ENCODE peak calls at places on chromosomes 1 and 21, in nine cellular contexts. L is cardiac muscle cell; K is PC-3; W is DND-41; F is colonic mucosa; E is transverse colon; S is OCI-LY7; Q is tibial artery; P is CD8-positive, alpha-beta T cell. A is an unnamed sample. For H3K4me1, the result is how much of the 10 kb centered on the place peaks cover.

GRCh38 chr1:47351305-47351704 is 17.7 kb downstream of the CMPK1 start:
- DNase-seq in P (no peak), F (no peak), E (no peak), L (no peak), W (no peak), K (peak), Q (no peak), S (no peak), A (no peak)

GRCh38 chr1:156660752-156661112 is 16.5 kb downstream of the NES start:
- DNase-seq in E (no peak), P (no peak), K (no peak), F (no peak), Q (no peak), S (no peak), L (no peak), W (no peak), A (no peak)

GRCh38 chr1:203450541-203451149 is 25.0 kb upstream of the PRELP start:
- DNase-seq in Q (peak), K (no peak), W (no peak), P (no peak), S (peak), F (no peak), E (no peak), L (no peak), A (no peak)

GRCh38 chr1:83583351-83584014 is 415.4 kb downstream of the TTLL7 start:
- DNase-seq in Q (no peak), F (peak), P (no peak), S (no peak), L (no peak), E (peak), W (no peak), K (peak), A (peak)

GRCh38 chr1:8597455-8597854 is 220.0 kb downstream of the RERE start:
- DNase-seq in E (no peak), K (no peak), Q (no peak), W (no peak), P (no peak), F (no peak), S (no peak), L (peak), A (no peak)

GRCh38 chr1:29629814-29630516 is 393.6 kb downstream of the PTPRU start:
- DNase-seq in E (no peak), L (no peak), Q (no peak), K (no peak), S (no peak), W (no peak), P (no peak), F (peak), A (no peak)

GRCh38 chr1:88892146-88892877 is 945 bp upstream of the GTF2B start:
- DNase-seq in K (peak), Q (no peak), W (peak), E (no peak), F (no peak), P (no peak), S (peak), L (peak), A (peak)

GRCh38 chr1:196209983-196210382 is 398.3 kb downstream of the KCNT2 start:
- DNase-seq in P (no peak), L (peak), Q (no peak), W (no peak), S (no peak), F (no peak), E (no peak), K (no peak), A (no peak)

GRCh38 chr21:46234436-46234950 is 5.9 kb upstream of the LSS start:
- DNase-seq in F (no peak), L (no peak), W (no peak), Q (no peak), P (no peak), S (no peak), K (no peak), E (no peak), A (no peak)

GRCh38 chr21:45982758-45983731 is 1.5 kb downstream of the COL6A1 start:
- DNase-seq in E (peak), K (peak), F (no peak), S (no peak), W (no peak), P (no peak), Q (peak), L (no peak), A (no peak)

GRCh38 chr21:17441370-17441769 is 71.5 kb upstream of the CXADR start:
- DNase-seq in P (no peak), W (no peak), F (peak), K (peak), Q (no peak), L (peak), E (peak), S (no peak), A (no peak)

GRCh38 chr1:93584238-93585003 is 97.2 kb downstream of the BCAR3 start:
- DNase-seq in L (peak), E (no peak), W (no peak), K (no peak), P (no peak), S (no peak), Q (no peak), F (no peak), A (no peak)
- H3K4me1 ChIP-seq in L (under half), E (under half), W (under half), K (half or more), P (under half), S (under half), Q (under half), F (under half), A (under half)

DNA sequence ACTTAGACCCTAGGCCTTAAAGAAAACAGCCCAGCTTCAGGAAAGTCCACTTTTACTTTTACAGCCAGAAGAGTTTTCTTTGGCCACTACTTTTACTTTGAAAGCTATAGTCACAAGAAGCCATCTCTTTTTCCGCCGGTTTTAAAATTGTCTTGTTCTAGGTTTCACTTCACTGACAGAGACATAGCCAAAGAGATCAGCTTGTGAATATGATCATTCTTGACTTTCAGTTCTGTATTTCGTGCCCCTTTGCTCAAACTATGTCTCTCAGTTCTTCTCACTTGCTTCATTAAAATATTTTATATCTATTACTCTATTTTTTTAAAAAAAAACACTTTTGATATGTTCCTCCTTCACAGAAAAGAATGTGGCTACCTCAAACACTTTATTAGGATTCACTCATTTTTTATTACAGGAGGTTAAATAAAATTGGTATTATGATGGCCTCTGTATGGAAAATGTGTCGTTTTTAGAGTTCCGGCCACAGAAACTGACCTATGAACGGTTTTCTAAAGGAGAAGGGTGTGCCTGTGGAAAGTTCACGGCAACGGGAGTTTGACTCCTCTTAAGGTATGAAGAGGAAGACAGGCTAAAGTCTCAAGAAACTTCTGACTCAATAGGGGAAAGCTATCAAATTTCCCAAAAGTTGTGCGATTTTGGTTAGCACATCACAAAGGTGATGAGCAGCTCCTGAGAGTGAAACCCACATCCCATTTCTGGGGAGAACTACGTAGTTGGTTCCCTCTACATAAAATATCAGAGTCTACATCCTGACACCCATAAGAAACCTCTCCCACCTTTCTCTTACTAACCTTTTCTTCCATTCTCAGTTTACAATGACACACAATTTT is 1.2 kb downstream of the MCOLN2 start:
- DNase-seq in P (no peak), F (no peak), E (no peak), W (no peak), Q (no peak), L (no peak), S (peak), K (peak), A (peak)
- H3K27ac ChIP-seq in P (no peak), F (peak), E (peak), W (no peak), Q (no peak), L (no peak), S (peak), K (no peak), A (peak)

GRCh38 chr1:229368347-229368746 is 25.5 kb upstream of the CCSAP start:
- DNase-seq in K (no peak), W (no peak), Q (peak), S (no peak), E (peak), P (no peak), F (no peak), L (no peak), A (no peak)
- H3K4me1 ChIP-seq in K (under half), W (under half), Q (under half), S (under half), E (under half), P (under half), F (under half), L (under half), A (under half)

GRCh38 chr1:2334366-2334765 is 57.0 kb downstream of the MORN1 start:
- DNase-seq in Q (no peak), F (no peak), S (no peak), P (no peak), L (no peak), K (no peak), E (no peak), W (no peak), A (no peak)

GRCh38 chr1:2337081-2337480 is 54.3 kb downstream of the MORN1 start:
- DNase-seq in F (no peak), S (no peak), K (no peak), Q (no peak), P (no peak), E (no peak), W (no peak), L (no peak), A (no peak)

GRCh38 chr1:2336499-2336898 is 54.9 kb downstream of the MORN1 start:
- DNase-seq in L (no peak), E (no peak), P (no peak), F (no peak), S (no peak), Q (no peak), K (no peak), W (no peak), A (no peak)

GRCh38 chr1:2335721-2336475 is 55.5 kb downstream of the MORN1 start:
- DNase-seq in P (no peak), L (no peak), E (no peak), Q (no peak), F (no peak), W (no peak), K (no peak), S (no peak), A (no peak)

DNA sequence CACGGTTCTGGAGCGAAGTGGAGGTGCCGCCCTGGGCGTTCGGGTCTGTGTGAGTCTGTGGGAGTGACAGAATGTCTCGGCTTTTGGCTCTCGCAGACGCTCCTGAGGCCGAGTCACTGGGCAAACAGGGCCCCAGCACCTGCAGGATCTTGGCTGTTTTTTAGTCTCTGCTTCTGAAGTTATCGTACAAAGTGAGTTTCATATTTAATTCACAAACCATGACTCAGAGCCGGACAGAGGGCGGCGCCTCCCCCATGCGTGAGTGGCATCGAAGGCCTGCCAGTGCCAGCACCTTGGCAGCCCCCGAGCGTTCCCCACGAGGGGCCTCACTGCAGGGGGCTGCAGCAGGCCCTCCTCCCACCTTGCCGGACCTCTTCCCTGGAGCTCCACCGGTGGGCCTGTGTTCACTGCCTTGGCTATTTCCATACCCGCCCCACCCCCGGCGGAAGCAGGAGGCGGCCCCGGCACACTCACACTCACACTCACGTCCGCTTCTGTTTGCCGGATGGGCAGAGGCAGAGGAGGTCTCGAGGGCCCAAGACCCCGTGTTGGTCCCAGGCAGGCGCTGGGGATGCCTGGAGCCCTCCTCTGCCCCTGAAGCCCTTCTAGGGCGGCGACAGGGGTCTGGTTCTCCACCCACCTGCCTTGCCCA is 56.3 kb downstream of the MORN1 start:
- DNase-seq in F (no peak), P (no peak), W (no peak), K (peak), L (no peak), Q (no peak), S (no peak), E (no peak), A (no peak)
- H3K27ac ChIP-seq in F (no peak), P (no peak), W (no peak), K (peak), L (no peak), Q (no peak), S (no peak), E (no peak), A (no peak)

GRCh38 chr1:26848947-26849774 is 13.8 kb upstream of the SFN start:
- DNase-seq in Q (peak), L (peak), K (peak), S (no peak), P (no peak), F (peak), E (peak), W (no peak), A (no peak)
- H3K4me1 ChIP-seq in Q (under half), L (under half), K (under half), S (under half), P (under half), F (under half), E (under half), W (under half), A (under half)

DNA sequence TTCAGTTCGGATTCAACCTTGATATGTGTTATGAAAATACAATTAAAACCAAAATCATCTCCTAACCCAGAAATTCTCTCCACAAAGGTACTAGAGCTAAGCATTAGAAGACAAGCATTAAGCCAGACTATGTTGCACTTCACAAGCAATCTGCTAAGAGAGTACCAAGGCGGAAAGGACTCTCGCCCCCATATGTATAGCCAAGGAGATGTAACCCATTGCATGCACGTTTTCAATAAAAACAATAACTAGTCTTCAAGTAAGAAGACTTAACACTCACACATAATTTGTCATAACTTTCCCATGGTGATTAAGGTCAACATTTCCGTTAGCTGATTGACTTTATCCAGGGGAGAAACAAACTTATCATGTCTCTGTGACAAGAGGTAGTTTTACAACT is 27.6 kb upstream of the PTPRC start:
- DNase-seq in E (no peak), P (no peak), W (no peak), L (no peak), F (no peak), S (no peak), K (no peak), Q (no peak), A (no peak)
- H3K27ac ChIP-seq in E (no peak), P (peak), W (no peak), L (no peak), F (no peak), S (no peak), K (no peak), Q (no peak), A (peak)

GRCh38 chr1:39563669-39564068 is 12.9 kb downstream of the PABPC4 start:
- DNase-seq in S (no peak), Q (no peak), K (no peak), F (no peak), L (no peak), P (no peak), W (no peak), E (no peak), A (no peak)

GRCh38 chr1:39566441-39567137 is 10.0 kb downstream of the PABPC4 start:
- DNase-seq in W (no peak), S (no peak), K (no peak), L (no peak), P (no peak), F (peak), Q (no peak), E (peak), A (no peak)

GRCh38 chr1:39564340-39564739 is 12.2 kb downstream of the PABPC4 start:
- DNase-seq in E (no peak), Q (no peak), F (no peak), S (no peak), W (no peak), K (no peak), P (no peak), L (no peak), A (no peak)

GRCh38 chr1:39562886-39563285 is 13.7 kb downstream of the PABPC4 start:
- DNase-seq in Q (no peak), L (no peak), F (no peak), E (no peak), S (no peak), P (no peak), W (no peak), K (no peak), A (no peak)

DNA sequence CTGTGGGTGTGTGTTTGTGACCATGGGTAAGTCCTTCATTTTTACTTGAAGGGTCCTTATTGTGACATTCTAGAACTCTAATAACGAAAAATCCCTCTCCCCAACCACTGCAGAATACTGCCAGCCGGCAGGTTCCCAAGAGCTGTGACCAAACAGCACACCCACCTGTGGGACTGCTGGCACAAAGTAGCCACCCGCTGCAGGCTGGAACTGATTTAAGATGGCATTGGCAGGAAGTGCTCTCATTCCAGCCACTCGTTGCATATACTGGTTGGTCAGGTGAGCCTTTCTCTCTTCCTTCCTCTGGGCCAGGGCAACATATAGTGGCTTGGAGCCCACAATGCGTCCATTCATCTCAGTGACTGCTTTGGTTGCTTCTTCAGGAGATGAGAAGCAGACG is 11.6 kb downstream of the PABPC4 start:
- DNase-seq in F (no peak), Q (no peak), S (no peak), E (no peak), W (no peak), L (no peak), P (no peak), K (no peak), A (no peak)
- H3K4me1 ChIP-seq in F (under half), Q (under half), S (under half), E (under half), W (under half), L (under half), P (under half), K (under half), A (under half)